ENCODE peak calls at places on chromosomes 11 and 22, in nine cellular contexts. One of them, this sample, is unnamed.

GRCh38 chr11:62025429-62026105 is 58.1 kb upstream of the FTH1 start:
- DNase-seq in fibroblast of the aortic adventitia: peak
- DNase-seq in AG09309: peak
- DNase-seq in fibroblast of lung: peak
- DNase-seq in H1: no peak
- DNase-seq in NCI-H460: peak
- DNase-seq in SK-N-DZ: no peak
- DNase-seq in IMR-90: peak
- DNase-seq in nucleus accumbens: peak
- DNase-seq in this sample: peak

GRCh38 chr22:22993184-22993583 is 77.1 kb upstream of the GNAZ start:
- DNase-seq in fibroblast of the aortic adventitia: no peak
- DNase-seq in NCI-H460: no peak
- DNase-seq in H1: no peak
- DNase-seq in fibroblast of lung: no peak
- DNase-seq in IMR-90: no peak
- DNase-seq in SK-N-DZ: no peak
- DNase-seq in AG09309: no peak
- DNase-seq in nucleus accumbens: no peak
- DNase-seq in this sample: no peak

GRCh38 chr11:92867913-92868619 is 101.4 kb upstream of the MTNR1B start:
- DNase-seq in fibroblast of the aortic adventitia: no peak
- DNase-seq in IMR-90: no peak
- DNase-seq in nucleus accumbens: no peak
- DNase-seq in SK-N-DZ: peak
- DNase-seq in H1: no peak
- DNase-seq in NCI-H460: no peak
- DNase-seq in fibroblast of lung: no peak
- DNase-seq in AG09309: no peak
- DNase-seq in this sample: no peak

GRCh38 chr11:29844701-29845379 is 172.0 kb downstream of the KCNA4 start:
- DNase-seq in SK-N-DZ: no peak
- DNase-seq in nucleus accumbens: no peak
- DNase-seq in AG09309: no peak
- DNase-seq in fibroblast of the aortic adventitia: no peak
- DNase-seq in NCI-H460: no peak
- DNase-seq in IMR-90: no peak
- DNase-seq in H1: no peak
- DNase-seq in fibroblast of lung: no peak
- DNase-seq in this sample: no peak

GRCh38 chr11:27217948-27218410 is 145.0 kb downstream of the CCDC34 start:
- DNase-seq in H1: no peak
- DNase-seq in IMR-90: peak
- DNase-seq in AG09309: peak
- DNase-seq in fibroblast of the aortic adventitia: peak
- DNase-seq in SK-N-DZ: peak
- DNase-seq in NCI-H460: no peak
- DNase-seq in fibroblast of lung: no peak
- DNase-seq in nucleus accumbens: no peak
- DNase-seq in this sample: no peak

GRCh38 chr11:6799402-6799801 is at the start of gene OR6A2:
- DNase-seq in H1: no peak
- DNase-seq in fibroblast of lung: no peak
- DNase-seq in IMR-90: peak
- DNase-seq in NCI-H460: no peak
- DNase-seq in fibroblast of the aortic adventitia: no peak
- DNase-seq in AG09309: no peak
- DNase-seq in nucleus accumbens: no peak
- DNase-seq in SK-N-DZ: no peak
- DNase-seq in this sample: no peak

GRCh38 chr11:122731500-122731913 is 76.0 kb downstream of the UBASH3B start:
- DNase-seq in NCI-H460: no peak
- DNase-seq in AG09309: peak
- DNase-seq in fibroblast of lung: peak
- DNase-seq in nucleus accumbens: no peak
- DNase-seq in H1: no peak
- DNase-seq in IMR-90: peak
- DNase-seq in fibroblast of the aortic adventitia: peak
- DNase-seq in SK-N-DZ: no peak
- DNase-seq in this sample: no peak

GRCh38 chr11:79054636-79055035 is 386.2 kb downstream of the TENM4 start:
- DNase-seq in SK-N-DZ: no peak
- DNase-seq in nucleus accumbens: no peak
- DNase-seq in fibroblast of the aortic adventitia: peak
- DNase-seq in AG09309: peak
- DNase-seq in fibroblast of lung: peak
- DNase-seq in H1: no peak
- DNase-seq in IMR-90: peak
- DNase-seq in NCI-H460: no peak
- DNase-seq in this sample: no peak

GRCh38 chr11:119491753-119492455 is 68.9 kb upstream of the THY1 start:
- DNase-seq in AG09309: no peak
- DNase-seq in fibroblast of the aortic adventitia: peak
- DNase-seq in nucleus accumbens: no peak
- DNase-seq in fibroblast of lung: peak
- DNase-seq in H1: no peak
- DNase-seq in NCI-H460: no peak
- DNase-seq in IMR-90: peak
- DNase-seq in SK-N-DZ: no peak
- DNase-seq in this sample: no peak

GRCh38 chr22:22684605-22685561 is 40.5 kb downstream of the GGTLC2 start:
- DNase-seq in SK-N-DZ: peak
- DNase-seq in AG09309: peak
- DNase-seq in NCI-H460: no peak
- DNase-seq in fibroblast of lung: peak
- DNase-seq in fibroblast of the aortic adventitia: peak
- DNase-seq in nucleus accumbens: no peak
- DNase-seq in IMR-90: peak
- DNase-seq in H1: no peak
- DNase-seq in this sample: peak

This sample was measured in amniotic stem cell.